ENCODE peak calls at places on chromosomes 3 and 15, in six cellular contexts. Y is stimulated activated CD8-positive, alpha-beta memory T cell treated with anti-CD3 and anti-CD28 coated beads, Interleukin-4, amount 100 ng/mL, for 1 hour; Q is prostate gland; B is MV-4-11; F is activated T-helper 1 cell treated with anti-CD3 and anti-CD28 coated beads, Interleukin-12 subunit alpha, Interleukin-12 subunit beta, Interleukin-2, Interleukin-4 antibody, amounts not matched to agents 30 ng/mL and 10 ng/mL and 1 ng/mL, durations not matched to agents 14 hours and 24 hours and 36 hours; J is activated gamma-delta T cell. L is an unnamed sample.

GRCh38 chr3:9902372-9903237 is at the start of gene IL17RE:
- DNase-seq in Y (no peak), Q (peak; percentile 66), B (no peak), F (no peak), J (no peak), L (no peak)

GRCh38 chr15:48645558-48646330 is at the start of gene FBN1:
- DNase-seq in Y (no peak), Q (no peak), B (no peak), F (peak; percentile 5), J (no peak), L (no peak)

GRCh38 chr3:72177075-72178050 is 392.4 kb upstream of the PROK2 start:
- DNase-seq in Y (no peak), Q (peak; percentile 58), B (peak; percentile 32), F (no peak), J (no peak), L (peak; percentile 49)

GRCh38 chr3:27943106-27943505 is 221.0 kb upstream of the EOMES start:
- DNase-seq in Y (no peak), Q (no peak), B (peak; percentile 8), F (no peak), J (no peak), L (peak; percentile 28)

GRCh38 chr3:133277813-133278212 is 122.0 kb upstream of the BFSP2 start:
- DNase-seq in Y (no peak), Q (no peak), B (no peak), F (no peak), J (no peak), L (no peak)

GRCh38 chr3:55487376-55488241 is 503 bp upstream of the WNT5A start:
- DNase-seq in Y (no peak), Q (no peak), B (no peak), F (no peak), J (no peak), L (no peak)

GRCh38 chr3:40780801-40781406 is 256.1 kb downstream of the ZNF621 start:
- DNase-seq in Y (no peak), Q (peak; percentile 70), B (no peak), F (no peak), J (no peak), L (no peak)

GRCh38 chr15:56929389-56929788 is 10.9 kb downstream of the TCF12 start:
- DNase-seq in Y (no peak), Q (no peak), B (no peak), F (no peak), J (no peak), L (no peak)

GRCh38 chr15:68252925-68253534 is 23.5 kb upstream of the CLN6 start:
- DNase-seq in Y (no peak), Q (peak; percentile 54), B (peak; percentile 73), F (no peak), J (no peak), L (peak; percentile 78)

GRCh38 chr3:123920383-123920782 is 36.3 kb upstream of the MYLK start:
- DNase-seq in Y (no peak), Q (no peak), B (no peak), F (no peak), J (no peak), L (no peak)

GRCh38 chr3:43106293-43106628 is 382 bp upstream of the POMGNT2 start:
- DNase-seq in Y (no peak), Q (no peak), B (no peak), F (no peak), J (no peak), L (no peak)

GRCh38 chr3:109806929-109807328 is 469.6 kb upstream of the DPPA4 start:
- DNase-seq in Y (no peak), Q (no peak), B (peak; percentile 95), F (peak; percentile 30), J (no peak), L (peak; percentile 88)

GRCh38 chr3:174199696-174200095 is 659.4 kb upstream of the NAALADL2 start:
- DNase-seq in Y (no peak), Q (no peak), B (no peak), F (no peak), J (no peak), L (no peak)

GRCh38 chr3:149128856-149129255 is 582 bp upstream of the HPS3 start:
- DNase-seq in Y (no peak), Q (no peak), B (no peak), F (no peak), J (no peak), L (no peak)

L was measured in AML-193.